ENCODE peak calls at places on chromosomes 7 and 10, in ten cellular contexts. One of them, this sample, is unnamed.

GRCh38 chr10:34584164-34584563 is 230.9 kb downstream of the PARD3 start:
- DNase-seq in ovary: no peak
- DNase-seq in IMR-90: peak
- DNase-seq in testis: no peak
- DNase-seq in endothelial cell of umbilical vein: peak
- DNase-seq in esophagus squamous epithelium: no peak
- DNase-seq in adrenal gland: no peak
- DNase-seq in tibial nerve: no peak
- DNase-seq in prostate gland: peak
- DNase-seq in heart left ventricle: no peak
- DNase-seq in this sample: no peak

GRCh38 chr7:1192171-1192676 is 32.2 kb upstream of the ZFAND2A start:
- DNase-seq in adrenal gland: no peak
- DNase-seq in endothelial cell of umbilical vein: peak
- DNase-seq in heart left ventricle: no peak
- DNase-seq in ovary: no peak
- DNase-seq in IMR-90: peak
- DNase-seq in tibial nerve: no peak
- DNase-seq in prostate gland: no peak
- DNase-seq in testis: no peak
- DNase-seq in esophagus squamous epithelium: no peak
- DNase-seq in this sample: peak

GRCh38 chr10:5575482-5576153 is 50.9 kb downstream of the CALML3 start:
- DNase-seq in esophagus squamous epithelium: no peak
- DNase-seq in IMR-90: peak
- DNase-seq in adrenal gland: no peak
- DNase-seq in testis: no peak
- DNase-seq in prostate gland: no peak
- DNase-seq in endothelial cell of umbilical vein: no peak
- DNase-seq in ovary: peak
- DNase-seq in tibial nerve: no peak
- DNase-seq in heart left ventricle: no peak
- DNase-seq in this sample: peak

GRCh38 chr7:53428045-53428444 is 392.6 kb downstream of the POM121L12 start:
- DNase-seq in adrenal gland: no peak
- DNase-seq in esophagus squamous epithelium: no peak
- DNase-seq in endothelial cell of umbilical vein: no peak
- DNase-seq in testis: no peak
- DNase-seq in heart left ventricle: no peak
- DNase-seq in prostate gland: no peak
- DNase-seq in ovary: no peak
- DNase-seq in IMR-90: no peak
- DNase-seq in tibial nerve: no peak
- DNase-seq in this sample: no peak

GRCh38 chr7:34596887-34597286 is 61.1 kb upstream of the NPSR1 start:
- DNase-seq in heart left ventricle: no peak
- DNase-seq in endothelial cell of umbilical vein: peak
- DNase-seq in ovary: no peak
- DNase-seq in prostate gland: no peak
- DNase-seq in adrenal gland: no peak
- DNase-seq in testis: peak
- DNase-seq in tibial nerve: no peak
- DNase-seq in IMR-90: no peak
- DNase-seq in esophagus squamous epithelium: no peak
- DNase-seq in this sample: peak

GRCh38 chr7:2199528-2199927 is 33.2 kb downstream of the MAD1L1 start:
- DNase-seq in tibial nerve: no peak
- DNase-seq in heart left ventricle: no peak
- DNase-seq in ovary: no peak
- DNase-seq in esophagus squamous epithelium: no peak
- DNase-seq in adrenal gland: no peak
- DNase-seq in IMR-90: no peak
- DNase-seq in prostate gland: no peak
- DNase-seq in endothelial cell of umbilical vein: no peak
- DNase-seq in testis: no peak
- DNase-seq in this sample: no peak

GRCh38 chr7:21352540-21353387 is 75.1 kb upstream of the SP4 start:
- DNase-seq in IMR-90: no peak
- DNase-seq in ovary: no peak
- DNase-seq in testis: no peak
- DNase-seq in endothelial cell of umbilical vein: no peak
- DNase-seq in prostate gland: no peak
- DNase-seq in esophagus squamous epithelium: no peak
- DNase-seq in tibial nerve: no peak
- DNase-seq in adrenal gland: no peak
- DNase-seq in heart left ventricle: no peak
- DNase-seq in this sample: no peak

GRCh38 chr7:84271550-84271949 is 77.0 kb upstream of the SEMA3A start:
- DNase-seq in ovary: no peak
- DNase-seq in heart left ventricle: no peak
- DNase-seq in prostate gland: no peak
- DNase-seq in endothelial cell of umbilical vein: no peak
- DNase-seq in adrenal gland: no peak
- DNase-seq in tibial nerve: no peak
- DNase-seq in IMR-90: peak
- DNase-seq in testis: no peak
- DNase-seq in esophagus squamous epithelium: no peak
- DNase-seq in this sample: no peak

GRCh38 chr7:128167316-128167691 is 73.8 kb upstream of the LEP start:
- DNase-seq in testis: peak
- DNase-seq in prostate gland: no peak
- DNase-seq in tibial nerve: no peak
- DNase-seq in endothelial cell of umbilical vein: no peak
- DNase-seq in IMR-90: peak
- DNase-seq in adrenal gland: peak
- DNase-seq in esophagus squamous epithelium: no peak
- DNase-seq in ovary: peak
- DNase-seq in heart left ventricle: no peak
- DNase-seq in this sample: peak

GRCh38 chr7:140645166-140645565 is 4.6 kb upstream of the DENND2A start:
- DNase-seq in esophagus squamous epithelium: no peak
- DNase-seq in prostate gland: no peak
- DNase-seq in endothelial cell of umbilical vein: no peak
- DNase-seq in heart left ventricle: no peak
- DNase-seq in tibial nerve: no peak
- DNase-seq in adrenal gland: no peak
- DNase-seq in testis: no peak
- DNase-seq in IMR-90: no peak
- DNase-seq in ovary: no peak
- DNase-seq in this sample: peak

GRCh38 chr10:92418891-92419290 is 127.9 kb downstream of the MARCHF5 start:
- DNase-seq in adrenal gland: no peak
- DNase-seq in endothelial cell of umbilical vein: no peak
- DNase-seq in testis: no peak
- DNase-seq in tibial nerve: no peak
- DNase-seq in heart left ventricle: no peak
- DNase-seq in esophagus squamous epithelium: no peak
- DNase-seq in IMR-90: no peak
- DNase-seq in prostate gland: no peak
- DNase-seq in ovary: no peak
- DNase-seq in this sample: no peak

GRCh38 chr10:86387221-86387794 is 20.7 kb upstream of the GRID1 start:
- DNase-seq in adrenal gland: no peak
- DNase-seq in testis: no peak
- DNase-seq in endothelial cell of umbilical vein: no peak
- DNase-seq in ovary: no peak
- DNase-seq in heart left ventricle: no peak
- DNase-seq in esophagus squamous epithelium: no peak
- DNase-seq in tibial nerve: no peak
- DNase-seq in prostate gland: no peak
- DNase-seq in IMR-90: no peak
- DNase-seq in this sample: no peak

GRCh38 chr7:2734084-2734601 is 46.1 kb downstream of the AMZ1 start:
- DNase-seq in IMR-90: no peak
- DNase-seq in testis: no peak
- DNase-seq in prostate gland: no peak
- DNase-seq in endothelial cell of umbilical vein: no peak
- DNase-seq in adrenal gland: peak
- DNase-seq in ovary: peak
- DNase-seq in esophagus squamous epithelium: no peak
- DNase-seq in heart left ventricle: no peak
- DNase-seq in tibial nerve: no peak
- DNase-seq in this sample: no peak

GRCh38 chr10:50623299-50624153 is at the start of gene SGMS1:
- DNase-seq in testis: peak
- DNase-seq in adrenal gland: peak
- DNase-seq in endothelial cell of umbilical vein: peak
- DNase-seq in esophagus squamous epithelium: peak
- DNase-seq in heart left ventricle: peak
- DNase-seq in IMR-90: peak
- DNase-seq in prostate gland: peak
- DNase-seq in tibial nerve: peak
- DNase-seq in ovary: peak
- DNase-seq in this sample: peak
- TF ChIP-seq POLR2A in testis: no peak
- TF ChIP-seq POLR2A in adrenal gland: peak
- TF ChIP-seq POLR2A in endothelial cell of umbilical vein: no peak
- TF ChIP-seq POLR2A in esophagus squamous epithelium: no peak
- TF ChIP-seq POLR2A in heart left ventricle: no peak
- TF ChIP-seq POLR2A in IMR-90: no peak
- TF ChIP-seq POLR2A in prostate gland: peak
- TF ChIP-seq POLR2A in tibial nerve: peak
- TF ChIP-seq POLR2A in ovary: peak
- TF ChIP-seq POLR2A in this sample: peak

DNA sequence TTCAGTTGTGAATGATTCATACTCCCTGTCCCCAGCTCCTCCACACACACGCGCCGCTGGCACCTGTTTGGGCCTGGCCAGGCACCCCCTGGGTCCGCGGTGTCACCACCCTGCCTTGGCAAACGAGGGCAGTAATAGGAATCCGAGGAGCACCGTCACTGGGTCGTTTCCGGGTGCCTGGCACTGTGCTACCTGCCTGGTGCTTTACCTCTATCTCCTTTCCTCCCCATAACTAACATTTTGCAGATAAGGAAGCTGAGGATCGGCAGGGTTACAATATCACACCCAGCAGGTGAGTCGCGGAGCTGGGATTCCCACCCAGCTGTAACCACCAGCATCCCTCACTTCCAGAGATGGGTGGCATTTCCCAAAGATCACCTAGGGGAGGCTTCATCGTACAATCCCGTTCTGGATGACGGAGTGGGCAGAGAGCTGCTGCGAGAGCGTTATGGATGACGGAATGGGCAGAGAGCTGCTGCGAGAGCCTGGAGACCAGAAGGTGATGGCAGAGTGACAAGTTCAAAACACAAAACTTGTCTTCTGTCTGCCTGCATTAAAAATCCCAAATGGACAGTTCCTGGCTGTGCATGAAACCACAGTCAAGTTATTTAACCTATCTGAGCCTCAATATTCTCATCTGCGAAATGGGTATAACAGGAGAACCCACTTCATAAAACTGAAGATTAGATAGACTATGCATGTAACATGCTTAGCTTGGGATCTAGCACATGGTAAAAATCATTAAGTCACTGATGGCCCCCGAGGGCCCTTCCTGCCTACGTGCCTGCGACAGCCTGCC is 1.1 kb upstream of the HSPA12A start:
- DNase-seq in adrenal gland: no peak
- DNase-seq in IMR-90: no peak
- DNase-seq in heart left ventricle: no peak
- DNase-seq in esophagus squamous epithelium: no peak
- DNase-seq in testis: no peak
- DNase-seq in ovary: no peak
- DNase-seq in prostate gland: no peak
- DNase-seq in endothelial cell of umbilical vein: no peak
- DNase-seq in tibial nerve: no peak
- DNase-seq in this sample: peak
- TF ChIP-seq POLR2A in adrenal gland: no peak
- TF ChIP-seq POLR2A in IMR-90: no peak
- TF ChIP-seq POLR2A in heart left ventricle: no peak
- TF ChIP-seq POLR2A in esophagus squamous epithelium: no peak
- TF ChIP-seq POLR2A in testis: no peak
- TF ChIP-seq POLR2A in ovary: no peak
- TF ChIP-seq POLR2A in prostate gland: no peak
- TF ChIP-seq POLR2A in endothelial cell of umbilical vein: no peak
- TF ChIP-seq POLR2A in tibial nerve: no peak
- TF ChIP-seq POLR2A in this sample: no peak

DNA sequence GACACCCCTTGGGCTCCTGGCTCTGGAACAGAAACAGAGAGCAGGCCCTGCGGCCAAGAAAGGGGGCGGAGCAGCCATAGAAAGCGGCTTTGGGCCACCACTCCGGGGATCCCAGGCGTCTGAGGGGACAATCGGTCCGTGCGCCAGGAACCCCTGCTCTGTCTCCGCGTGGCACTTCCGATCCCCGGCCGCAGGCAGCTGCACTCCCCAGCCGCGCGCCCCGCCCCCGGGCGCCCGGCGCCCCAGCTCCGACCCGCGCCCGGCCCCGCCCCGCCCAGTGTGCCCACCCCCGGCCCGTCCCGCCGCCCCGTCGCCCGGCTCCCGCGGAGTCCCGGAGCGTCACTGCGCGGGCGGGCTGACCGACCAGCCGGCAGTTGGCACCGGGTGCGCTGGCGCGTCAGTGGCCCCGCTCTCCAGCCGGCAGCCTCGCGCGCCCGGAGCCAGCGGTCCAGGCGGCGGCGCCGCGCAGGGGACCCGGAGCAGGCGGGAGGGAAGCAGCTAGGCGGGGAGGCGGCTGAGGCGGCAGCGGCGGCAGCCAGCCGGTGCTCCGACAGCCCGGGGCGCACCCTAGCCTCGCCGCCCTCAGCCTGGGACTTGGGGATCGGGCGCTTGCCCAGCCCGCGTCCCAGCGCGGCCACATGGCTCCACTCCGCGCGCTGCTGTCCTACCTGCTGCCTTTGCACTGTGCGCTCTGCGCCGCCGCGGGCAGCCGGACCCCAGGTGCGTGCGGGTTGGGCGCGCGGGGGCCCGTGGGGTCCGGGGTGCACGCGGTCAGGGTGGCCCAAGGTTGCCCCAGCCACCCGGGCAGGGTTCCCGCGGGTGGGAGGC is at the start of gene ADAMTS14:
- DNase-seq in IMR-90: no peak
- DNase-seq in testis: no peak
- DNase-seq in esophagus squamous epithelium: no peak
- DNase-seq in endothelial cell of umbilical vein: no peak
- DNase-seq in adrenal gland: peak
- DNase-seq in tibial nerve: no peak
- DNase-seq in prostate gland: no peak
- DNase-seq in ovary: no peak
- DNase-seq in heart left ventricle: peak
- DNase-seq in this sample: peak
- TF ChIP-seq POLR2A in IMR-90: peak
- TF ChIP-seq POLR2A in testis: no peak
- TF ChIP-seq POLR2A in esophagus squamous epithelium: no peak
- TF ChIP-seq POLR2A in endothelial cell of umbilical vein: no peak
- TF ChIP-seq POLR2A in adrenal gland: no peak
- TF ChIP-seq POLR2A in tibial nerve: no peak
- TF ChIP-seq POLR2A in prostate gland: no peak
- TF ChIP-seq POLR2A in ovary: no peak
- TF ChIP-seq POLR2A in heart left ventricle: no peak
- TF ChIP-seq POLR2A in this sample: peak

DNA sequence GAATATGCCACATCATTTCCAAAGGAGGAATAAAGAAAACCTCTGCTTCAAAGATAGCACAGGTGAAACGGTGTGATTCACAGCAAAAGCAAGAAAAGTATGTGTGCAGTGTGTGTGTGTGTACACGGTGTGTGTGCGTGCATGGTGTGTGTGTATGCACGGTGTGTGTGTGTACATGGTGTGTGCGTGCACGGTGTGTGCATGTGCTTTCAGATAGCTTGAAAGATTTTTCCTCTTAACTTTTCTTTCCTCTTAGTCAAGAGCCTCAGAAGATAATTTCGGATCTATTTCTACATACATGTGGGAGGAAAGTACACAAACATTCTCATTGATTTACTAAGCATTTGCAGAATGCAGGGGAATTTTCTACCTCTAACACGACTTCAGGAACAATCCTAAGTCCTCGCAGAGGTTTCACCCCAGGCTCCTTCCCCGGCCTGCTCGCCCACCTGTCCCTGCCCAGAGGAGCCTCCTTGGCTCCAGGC is 2.9 kb downstream of the FGFR2 start:
- DNase-seq in esophagus squamous epithelium: no peak
- DNase-seq in IMR-90: no peak
- DNase-seq in tibial nerve: no peak
- DNase-seq in ovary: no peak
- DNase-seq in heart left ventricle: no peak
- DNase-seq in testis: no peak
- DNase-seq in adrenal gland: no peak
- DNase-seq in prostate gland: no peak
- DNase-seq in endothelial cell of umbilical vein: no peak
- DNase-seq in this sample: no peak
- TF ChIP-seq POLR2A in esophagus squamous epithelium: no peak
- TF ChIP-seq POLR2A in IMR-90: no peak
- TF ChIP-seq POLR2A in tibial nerve: no peak
- TF ChIP-seq POLR2A in ovary: no peak
- TF ChIP-seq POLR2A in heart left ventricle: no peak
- TF ChIP-seq POLR2A in testis: no peak
- TF ChIP-seq POLR2A in adrenal gland: no peak
- TF ChIP-seq POLR2A in prostate gland: no peak
- TF ChIP-seq POLR2A in endothelial cell of umbilical vein: no peak
- TF ChIP-seq POLR2A in this sample: no peak